ENCODE peak calls at places on chromosomes 4 and X, in six cellular contexts. W is cardiac muscle cell, T is AG04450, M is left ventricle myocardium inferior, R is upper lobe of left lung, H is choroid plexus epithelial cell. K is an unnamed sample.

GRCh38 chr4:175419120-175419774 is 392.8 kb downstream of the GPM6A start:
- DNase-seq in W (no peak), T (peak; percentile 77), M (no peak), R (no peak), H (peak; percentile 98), K (no peak)

GRCh38 chrX:19672211-19672814 is 157.0 kb upstream of the MAP3K15 start:
- DNase-seq in W (no peak), T (no peak), M (no peak), R (no peak), H (no peak), K (no peak)

GRCh38 chrX:35919536-35920309 is at the start of gene CFAP47:
- DNase-seq in W (peak; percentile 82), T (no peak), M (no peak), R (peak; percentile 2), H (peak; percentile 0), K (no peak)

GRCh38 chr4:161336621-161337020 is 827.2 kb downstream of the FSTL5 start:
- DNase-seq in W (no peak), T (no peak), M (no peak), R (no peak), H (no peak), K (no peak)

GRCh38 chr4:180840142-180840541 is 1403.1 kb upstream of the TENM3 start:
- DNase-seq in W (no peak), T (no peak), M (no peak), R (no peak), H (peak; percentile 39), K (no peak)

GRCh38 chr4:47482326-47482725 is 2.7 kb upstream of the ATP10D start:
- DNase-seq in W (no peak), T (no peak), M (no peak), R (no peak), H (peak; percentile 77), K (no peak)

GRCh38 chr4:121336706-121337105 is 44.1 kb downstream of the QRFPR start:
- DNase-seq in W (no peak), T (no peak), M (no peak), R (no peak), H (no peak), K (no peak)

GRCh38 chr4:184400375-184400870 is 73.9 kb downstream of the IRF2 start:
- DNase-seq in W (no peak), T (peak; percentile 75), M (no peak), R (no peak), H (peak; percentile 98), K (no peak)

GRCh38 chrX:154378799-154379568 is at the start of gene EMD:
- DNase-seq in W (peak; percentile 94), T (peak; percentile 95), M (peak; percentile 98), R (peak; percentile 99), H (peak; percentile 98), K (peak; percentile 98)

GRCh38 chr4:153832720-153833287 is 43.9 kb upstream of the SFRP2 start:
- DNase-seq in W (no peak), T (no peak), M (no peak), R (no peak), H (no peak), K (no peak)

GRCh38 chr4:56906534-56906933 is 1.2 kb upstream of the REST start:
- DNase-seq in W (no peak), T (no peak), M (no peak), R (no peak), H (peak; percentile 7), K (no peak)

GRCh38 chr4:188484256-188484655 is 345.0 kb downstream of the TRIML1 start:
- DNase-seq in W (no peak), T (no peak), M (no peak), R (no peak), H (no peak), K (no peak)

DNA sequence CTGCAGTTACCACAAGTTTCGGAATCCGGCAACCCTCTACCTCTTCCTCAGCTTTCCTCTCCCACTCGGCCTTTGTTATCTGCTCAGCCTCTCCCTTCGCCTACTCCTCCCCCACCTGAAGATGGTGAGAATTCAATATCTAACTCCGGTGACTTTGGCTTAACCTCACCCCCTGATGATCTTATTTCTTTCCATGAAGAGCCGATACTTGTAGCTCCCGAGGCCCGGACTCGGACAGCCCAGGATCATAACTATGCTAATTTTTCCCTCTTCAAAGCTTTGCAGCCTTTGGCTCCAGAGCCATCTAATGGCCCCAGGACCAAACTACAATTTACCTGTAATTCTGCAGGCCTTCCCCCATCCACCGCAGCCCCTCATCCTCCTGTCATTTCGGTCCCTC is 32.0 kb upstream of the MGST2 start:
- DNase-seq in W (peak; percentile 34), T (no peak), M (peak; percentile 21), R (no peak), H (peak; percentile 66), K (no peak)
- H3K4me3 ChIP-seq in W (no peak overlapping the region), T (no peak overlapping the region), M (peak overlapping the region; percentile 60), R (peak overlapping the region; percentile 22), H (peak overlapping the region; percentile 50), K (peak overlapping the region; percentile 53)

GRCh38 chrX:73214366-73215094 is at the start of gene NAP1L2:
- DNase-seq in W (peak; percentile 62), T (no peak), M (peak; percentile 14), R (peak; percentile 61), H (peak; percentile 9), K (no peak)
- H3K4me3 ChIP-seq in W (peak within 1 kb of the TSS; percentile 57), T (no peak within 1 kb of the TSS), M (peak within 1 kb of the TSS; percentile 69), R (peak within 1 kb of the TSS; percentile 51), H (peak within 1 kb of the TSS; percentile 45), K (peak within 1 kb of the TSS; percentile 33)

GRCh38 chr4:98659741-98660507 is 1.5 kb upstream of the TSPAN5 start:
- DNase-seq in W (no peak), T (no peak), M (no peak), R (no peak), H (no peak), K (no peak)

GRCh38 chr4:98658287-98659105 is at the start of gene TSPAN5:
- DNase-seq in W (peak; percentile 93), T (no peak), M (peak; percentile 79), R (peak; percentile 96), H (peak; percentile 77), K (peak; percentile 53)

GRCh38 chr4:98657531-98658286 is 702 bp downstream of the TSPAN5 start:
- DNase-seq in W (peak; percentile 65), T (no peak), M (peak; percentile 22), R (peak; percentile 25), H (peak; percentile 66), K (no peak)

GRCh38 chr4:98661356-98662054 is 3.1 kb upstream of the TSPAN5 start:
- DNase-seq in W (no peak), T (no peak), M (no peak), R (no peak), H (no peak), K (no peak)

DNA sequence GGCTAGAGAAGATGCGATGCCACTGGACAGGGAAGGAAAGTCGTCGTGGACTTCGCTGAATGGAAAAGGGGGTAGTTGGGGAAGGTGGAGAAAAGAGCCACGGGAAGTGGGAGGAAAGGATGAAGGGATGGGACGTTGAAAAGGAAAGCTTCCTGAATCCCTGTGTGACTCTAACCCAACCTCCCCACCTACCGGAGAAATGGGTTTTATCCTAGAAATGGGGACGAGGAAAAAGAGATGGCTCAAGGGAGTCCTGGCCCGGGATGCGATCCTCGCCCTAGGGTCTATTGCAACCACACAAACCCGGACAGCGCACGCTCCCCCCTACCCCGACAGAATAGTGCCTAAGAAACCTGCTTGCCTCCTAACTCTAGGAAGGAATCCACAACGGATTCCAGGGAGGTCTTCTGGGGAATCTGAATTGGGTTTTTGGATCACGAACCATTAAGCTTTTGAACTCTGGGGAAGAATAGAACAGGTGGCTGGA is 738 bp upstream of the TSPAN5 start:
- DNase-seq in W (peak; percentile 22), T (no peak), M (no peak), R (no peak), H (no peak), K (no peak)
- H3K4me3 ChIP-seq in W (peak overlapping the region; percentile 83), T (peak overlapping the region; percentile 97), M (peak overlapping the region; percentile 74), R (peak overlapping the region; percentile 80), H (peak overlapping the region; percentile 85), K (peak overlapping the region; percentile 94)

GRCh38 chr4:88458091-88458740 is 1.3 kb downstream of the HERC5 start:
- DNase-seq in W (no peak), T (no peak), M (no peak), R (no peak), H (no peak), K (no peak)
- H3K4me3 ChIP-seq in W (no peak overlapping the region), T (no peak overlapping the region), M (peak overlapping the region; percentile 77), R (peak overlapping the region; percentile 77), H (no peak overlapping the region), K (peak overlapping the region; percentile 91)

DNA sequence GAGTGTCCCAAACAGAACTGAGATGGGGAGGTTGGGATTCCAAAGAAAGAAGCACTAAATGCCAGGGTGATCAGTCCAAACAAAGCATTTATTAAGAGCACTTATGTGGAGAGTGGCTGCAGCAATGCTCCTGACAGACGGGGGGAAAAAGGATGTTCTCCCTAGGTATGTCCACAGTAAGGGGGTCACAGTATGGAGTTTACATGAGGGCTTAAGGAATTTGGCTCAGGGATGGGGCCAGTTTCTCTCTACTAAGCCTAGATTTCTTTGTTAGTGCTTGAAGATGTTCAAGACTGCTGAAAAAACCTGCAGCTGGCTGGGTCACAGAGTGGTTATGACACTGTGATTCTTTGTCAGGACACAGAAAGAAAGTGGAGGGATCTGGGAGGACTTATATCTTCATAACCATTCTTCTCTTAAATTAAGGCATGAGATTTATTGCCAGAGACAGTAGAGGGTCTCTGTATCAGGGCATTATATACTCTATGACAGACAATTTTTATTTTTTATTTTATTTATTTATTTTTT is 1468.0 kb downstream of the C4orf33 start:
- DNase-seq in W (no peak), T (no peak), M (no peak), R (no peak), H (no peak), K (no peak)
- H3K4me3 ChIP-seq in W (no peak overlapping the region), T (peak overlapping the region; percentile 51), M (peak overlapping the region; percentile 39), R (peak overlapping the region; percentile 27), H (peak overlapping the region; percentile 50), K (peak overlapping the region; percentile 14)

GRCh38 chr4:85940131-85940530 is 419.7 kb downstream of the MAPK10 start:
- DNase-seq in W (no peak), T (no peak), M (no peak), R (no peak), H (no peak), K (no peak)
- H3K4me3 ChIP-seq in W (no peak overlapping the region), T (no peak overlapping the region), M (no peak overlapping the region), R (no peak overlapping the region), H (no peak overlapping the region), K (no peak overlapping the region)